ENCODE peak calls at places on chromosomes 11 and 22, in ten cellular contexts. I is stomach, G is mucosa of descending colon, N is transverse colon, M is psoas muscle, X is brain microvascular endothelial cell, Z is thoracic aorta, E is cardiac fibroblast, S is left ventricle myocardium inferior, F is fibroblast of lung. L is an unnamed sample.

GRCh38 chr22:40853330-40853729 is 3.1 kb downstream of the ST13 start:
- DNase-seq in I (no peak), G (no peak), N (no peak), M (no peak), X (no peak), Z (no peak), E (peak), S (no peak), F (no peak), L (no peak)

GRCh38 chr11:75554258-75555022 is 7.6 kb upstream of the SERPINH1 start:
- DNase-seq in I (peak), G (peak), N (peak), M (peak), X (peak), Z (peak), E (peak), S (peak), F (peak), L (peak)

GRCh38 chr11:110928373-110928772 is 216.1 kb upstream of the ARHGAP20 start:
- DNase-seq in I (no peak), G (no peak), N (no peak), M (no peak), X (no peak), Z (no peak), E (no peak), S (no peak), F (no peak), L (no peak)

GRCh38 chr11:120208777-120209176 is 2.1 kb upstream of the OAF start:
- DNase-seq in I (no peak), G (no peak), N (peak), M (peak), X (peak), Z (no peak), E (peak), S (no peak), F (peak), L (peak)

GRCh38 chr11:129625930-129626329 is 189.7 kb upstream of the TMEM45B start:
- DNase-seq in I (no peak), G (no peak), N (no peak), M (no peak), X (no peak), Z (no peak), E (no peak), S (no peak), F (no peak), L (no peak)

GRCh38 chr11:42161886-42162285 is 702.4 kb upstream of the LRRC4C start:
- DNase-seq in I (no peak), G (no peak), N (no peak), M (no peak), X (peak), Z (no peak), E (peak), S (no peak), F (peak), L (no peak)

GRCh38 chr11:82092904-82093303 is 640.8 kb downstream of the FAM181B start:
- DNase-seq in I (no peak), G (no peak), N (no peak), M (no peak), X (no peak), Z (no peak), E (no peak), S (no peak), F (no peak), L (no peak)

GRCh38 chr11:6418199-6418957 is 516 bp downstream of the APBB1 start:
- DNase-seq in I (no peak), G (peak), N (peak), M (no peak), X (no peak), Z (no peak), E (peak), S (peak), F (no peak), L (no peak)

GRCh38 chr22:32995335-32995734 is 62.8 kb downstream of the SYN3 start:
- DNase-seq in I (no peak), G (no peak), N (no peak), M (no peak), X (no peak), Z (no peak), E (no peak), S (no peak), F (no peak), L (no peak)

GRCh38 chr11:92552942-92553341 is 328.3 kb downstream of the FAT3 start:
- DNase-seq in I (no peak), G (no peak), N (no peak), M (no peak), X (no peak), Z (no peak), E (peak), S (no peak), F (no peak), L (no peak)

GRCh38 chr11:116217441-116217840 is 555.3 kb downstream of the BUD13 start:
- DNase-seq in I (no peak), G (no peak), N (no peak), M (no peak), X (no peak), Z (no peak), E (no peak), S (no peak), F (no peak), L (no peak)

GRCh38 chr11:122170815-122171475 is 54.9 kb upstream of the BLID start:
- DNase-seq in I (no peak), G (no peak), N (no peak), M (no peak), X (peak), Z (no peak), E (no peak), S (no peak), F (peak), L (no peak)

GRCh38 chr11:34564406-34564805 is 50.8 kb upstream of the ELF5 start:
- DNase-seq in I (no peak), G (no peak), N (no peak), M (no peak), X (peak), Z (no peak), E (peak), S (no peak), F (peak), L (no peak)

GRCh38 chr11:34242037-34242625 is 115.7 kb downstream of the ABTB2 start:
- DNase-seq in I (no peak), G (no peak), N (no peak), M (no peak), X (no peak), Z (no peak), E (peak), S (no peak), F (peak), L (no peak)

GRCh38 chr11:92886243-92886905 is 83.1 kb upstream of the MTNR1B start:
- DNase-seq in I (no peak), G (peak), N (peak), M (no peak), X (peak), Z (no peak), E (peak), S (no peak), F (peak), L (peak)

GRCh38 chr11:17402486-17402885 is 14.0 kb upstream of the KCNJ11 start:
- DNase-seq in I (no peak), G (no peak), N (no peak), M (no peak), X (no peak), Z (no peak), E (no peak), S (no peak), F (no peak), L (no peak)

GRCh38 chr11:16604784-16605439 is 133.5 kb upstream of the C11orf58 start:
- DNase-seq in I (peak), G (peak), N (peak), M (peak), X (peak), Z (no peak), E (peak), S (peak), F (peak), L (no peak)

GRCh38 chr11:113675003-113675471 is 31.1 kb downstream of the TMPRSS5 start:
- DNase-seq in I (no peak), G (no peak), N (no peak), M (no peak), X (peak), Z (no peak), E (peak), S (no peak), F (peak), L (peak)

GRCh38 chr22:29030618-29031235 is 30.9 kb downstream of the C22orf31 start:
- DNase-seq in I (peak), G (peak), N (peak), M (peak), X (peak), Z (peak), E (peak), S (peak), F (peak), L (peak)

GRCh38 chr11:19903620-19904069 is 191.0 kb downstream of the NAV2 start:
- DNase-seq in I (peak), G (peak), N (peak), M (peak), X (peak), Z (peak), E (peak), S (peak), F (peak), L (peak)

GRCh38 chr22:46358766-46359165 is 23.3 kb downstream of the TRMU start:
- DNase-seq in I (no peak), G (no peak), N (no peak), M (no peak), X (no peak), Z (no peak), E (no peak), S (no peak), F (no peak), L (no peak)

GRCh38 chr22:19169002-19169946 is 9.3 kb downstream of the SLC25A1 start:
- DNase-seq in I (no peak), G (no peak), N (no peak), M (no peak), X (no peak), Z (no peak), E (no peak), S (no peak), F (no peak), L (no peak)
- H3K4me3 ChIP-seq in I (peak), G (no peak), N (peak), M (peak), X (peak), Z (peak), E (peak), S (peak), F (peak), L (peak)

GRCh38 chr11:55707029-55707428 is 45.0 kb downstream of the OR4C6 start:
- DNase-seq in I (no peak), G (no peak), N (no peak), M (no peak), X (peak), Z (no peak), E (peak), S (no peak), F (peak), L (no peak)
- TF ChIP-seq CTCF in I (no peak), G (no peak), N (peak), M (peak), X (peak), Z (no peak), E (peak), S (peak), F (peak), L (no peak)

DNA sequence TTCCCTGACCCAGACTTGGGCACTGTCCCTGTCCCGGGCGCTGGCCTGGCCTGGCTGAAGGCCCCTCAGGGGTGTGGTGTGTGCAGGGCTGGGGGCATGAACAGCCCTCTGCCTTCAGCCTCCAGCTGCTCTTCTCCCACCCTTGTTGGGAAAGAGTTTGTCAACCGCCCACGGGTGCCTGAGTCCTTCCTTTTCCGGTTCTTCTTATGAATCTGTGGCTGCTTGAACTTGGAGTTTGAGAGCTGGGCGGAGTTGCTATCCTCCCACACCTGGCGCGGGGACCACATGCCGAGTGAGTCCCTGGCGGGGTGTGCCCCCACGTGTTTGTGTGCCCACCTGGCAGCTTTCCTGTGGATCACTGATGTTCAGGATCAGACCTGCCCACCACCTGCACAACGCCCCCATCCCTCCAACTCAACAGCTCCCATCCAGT is 13.4 kb downstream of the NFAM1 start:
- DNase-seq in I (no peak), G (no peak), N (no peak), M (no peak), X (no peak), Z (no peak), E (no peak), S (no peak), F (no peak), L (no peak)
- H3K4me3 ChIP-seq in I (no peak), G (no peak), N (no peak), M (no peak), X (no peak), Z (no peak), E (no peak), S (no peak), F (no peak), L (no peak)

GRCh38 chr11:61675826-61676225 is 4.4 kb upstream of the DAGLA start:
- DNase-seq in I (no peak), G (no peak), N (no peak), M (no peak), X (no peak), Z (no peak), E (no peak), S (no peak), F (no peak), L (no peak)

GRCh38 chr11:61669417-61669816 is 10.8 kb upstream of the DAGLA start:
- DNase-seq in I (no peak), G (no peak), N (no peak), M (no peak), X (no peak), Z (no peak), E (no peak), S (no peak), F (no peak), L (no peak)

GRCh38 chr11:61667684-61668320 is 12.4 kb upstream of the DAGLA start:
- DNase-seq in I (no peak), G (no peak), N (no peak), M (no peak), X (no peak), Z (no peak), E (no peak), S (no peak), F (no peak), L (no peak)

GRCh38 chr11:61670626-61671025 is 9.6 kb upstream of the DAGLA start:
- DNase-seq in I (no peak), G (no peak), N (no peak), M (no peak), X (no peak), Z (no peak), E (no peak), S (no peak), F (no peak), L (no peak)

GRCh38 chr11:61671527-61671926 is 8.7 kb upstream of the DAGLA start:
- DNase-seq in I (no peak), G (peak), N (peak), M (no peak), X (no peak), Z (no peak), E (no peak), S (no peak), F (no peak), L (no peak)
- TF ChIP-seq CTCF in I (no peak), G (peak), N (peak), M (no peak), X (peak), Z (no peak), E (peak), S (peak), F (peak), L (peak)

DNA sequence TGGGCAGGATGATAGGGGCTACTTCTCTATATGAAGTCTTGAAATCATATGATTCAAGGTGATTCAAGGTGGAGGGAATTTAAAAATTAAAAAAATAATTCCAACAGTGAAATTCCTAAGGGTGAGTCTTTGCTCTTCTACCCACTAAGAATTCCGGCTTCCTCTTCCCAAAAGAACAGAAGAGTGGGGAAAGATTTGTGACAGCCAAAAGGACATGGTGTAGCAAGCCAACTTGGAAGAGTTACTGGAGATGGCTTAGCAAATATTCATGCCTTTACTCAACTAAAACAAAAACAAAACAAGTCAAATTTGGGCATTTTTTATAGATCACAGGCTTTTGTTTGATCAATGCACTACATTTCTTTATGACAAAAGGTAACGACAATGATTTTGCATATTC is 12.3 kb downstream of the ZBED5 start:
- DNase-seq in I (no peak), G (no peak), N (no peak), M (no peak), X (no peak), Z (no peak), E (no peak), S (no peak), F (no peak), L (no peak)
- H3K4me3 ChIP-seq in I (no peak), G (no peak), N (no peak), M (no peak), X (no peak), Z (no peak), E (no peak), S (no peak), F (no peak), L (no peak)

L was measured in astrocyte of the cerebellum.